ENCODE peak calls at places on chromosomes 1 and 21, in nine cellular contexts. T is uterus, D is ovary, B is GM12891, P is stomach, E is heart left ventricle, I is suprapubic skin, K is transverse colon, W is H54. Q is an unnamed sample.

GRCh38 chr1:56333461-56333860 is 245.9 kb downstream of the PLPP3 start:
- DNase-seq in T (no peak), D (no peak), B (no peak), P (no peak), E (no peak), I (no peak), K (no peak), W (no peak), Q (no peak)

GRCh38 chr1:119687391-119688079 is 24.2 kb upstream of the PHGDH start:
- DNase-seq in T (no peak), D (no peak), B (no peak), P (no peak), E (no peak), I (no peak), K (no peak), W (no peak), Q (no peak)

GRCh38 chr21:45109831-45110492 is 35.6 kb downstream of the ADARB1 start:
- DNase-seq in T (no peak), D (no peak), B (peak; percentile 57), P (no peak), E (no peak), I (no peak), K (peak; percentile 52), W (no peak), Q (no peak)

GRCh38 chr1:67534627-67535065 is 104.4 kb upstream of the SERBP1 start:
- DNase-seq in T (no peak), D (no peak), B (no peak), P (no peak), E (no peak), I (no peak), K (no peak), W (no peak), Q (no peak)

GRCh38 chr1:184861755-184862336 is 107.2 kb upstream of the EDEM3 start:
- DNase-seq in T (no peak), D (no peak), B (no peak), P (peak; percentile 66), E (no peak), I (no peak), K (no peak), W (no peak), Q (no peak)

GRCh38 chr1:27166351-27166802 is 11.5 kb upstream of the SLC9A1 start:
- DNase-seq in T (no peak), D (no peak), B (no peak), P (no peak), E (no peak), I (no peak), K (no peak), W (no peak), Q (no peak)

GRCh38 chr1:202615501-202616354 is 94.5 kb downstream of the SYT2 start:
- DNase-seq in T (no peak), D (no peak), B (peak; percentile 36), P (no peak), E (peak; percentile 66), I (no peak), K (peak; percentile 28), W (no peak), Q (no peak)

GRCh38 chr1:228302086-228302485 is 94.2 kb downstream of the OBSCN start:
- DNase-seq in T (no peak), D (no peak), B (no peak), P (no peak), E (no peak), I (no peak), K (no peak), W (no peak), Q (no peak)

GRCh38 chr1:55478742-55479141 is 263.6 kb upstream of the USP24 start:
- DNase-seq in T (no peak), D (no peak), B (no peak), P (no peak), E (no peak), I (no peak), K (no peak), W (no peak), Q (no peak)

GRCh38 chr1:30525980-30526651 is 197.3 kb downstream of the MATN1 start:
- DNase-seq in T (peak; percentile 18), D (no peak), B (no peak), P (peak; percentile 23), E (no peak), I (peak; percentile 75), K (no peak), W (peak; percentile 85), Q (no peak)

GRCh38 chr1:103948526-103948925 is 198.8 kb downstream of the AMY1C start:
- DNase-seq in T (no peak), D (no peak), B (no peak), P (no peak), E (no peak), I (no peak), K (no peak), W (no peak), Q (no peak)

GRCh38 chr21:43864313-43864805 is 664 bp upstream of the AGPAT3 start:
- DNase-seq in T (no peak), D (peak; percentile 33), B (peak; percentile 39), P (peak; percentile 79), E (peak; percentile 71), I (no peak), K (peak; percentile 76), W (peak; percentile 41), Q (no peak)

GRCh38 chr1:65267291-65268087 is 41.9 kb upstream of the DNAJC6 start:
- DNase-seq in T (no peak), D (no peak), B (no peak), P (no peak), E (no peak), I (no peak), K (no peak), W (no peak), Q (no peak)

GRCh38 chr1:65266501-65266900 is 42.8 kb upstream of the DNAJC6 start:
- DNase-seq in T (no peak), D (no peak), B (no peak), P (no peak), E (no peak), I (no peak), K (no peak), W (no peak), Q (no peak)

GRCh38 chr1:65263286-65263685 is 46.1 kb upstream of the DNAJC6 start:
- DNase-seq in T (no peak), D (no peak), B (no peak), P (no peak), E (no peak), I (no peak), K (no peak), W (no peak), Q (no peak)

GRCh38 chr1:65264197-65264929 is 45.0 kb upstream of the DNAJC6 start:
- DNase-seq in T (no peak), D (no peak), B (no peak), P (no peak), E (no peak), I (no peak), K (no peak), W (peak; percentile 44), Q (no peak)

GRCh38 chr1:65265296-65266271 is 43.8 kb upstream of the DNAJC6 start:
- DNase-seq in T (peak; percentile 31), D (peak; percentile 16), B (peak; percentile 32), P (peak; percentile 53), E (peak; percentile 66), I (no peak), K (peak; percentile 25), W (no peak), Q (no peak)
- TF ChIP-seq POLR2A in T (no peak), D (no peak), B (no peak), P (no peak), E (no peak), I (no peak), K (no peak), W (no peak), Q (no peak)

GRCh38 chr1:63362578-63362977 is 4.8 kb upstream of the ALG6 start:
- DNase-seq in T (no peak), D (no peak), B (no peak), P (no peak), E (no peak), I (no peak), K (no peak), W (no peak), Q (no peak)

GRCh38 chr1:63366915-63367217 is 561 bp upstream of the ALG6 start:
- DNase-seq in T (no peak), D (no peak), B (no peak), P (no peak), E (no peak), I (no peak), K (no peak), W (no peak), Q (no peak)

GRCh38 chr1:63363014-63363413 is 4.4 kb upstream of the ALG6 start:
- DNase-seq in T (no peak), D (no peak), B (no peak), P (no peak), E (no peak), I (no peak), K (no peak), W (no peak), Q (no peak)

GRCh38 chr1:63368131-63368530 is 704 bp downstream of the ALG6 start:
- DNase-seq in T (no peak), D (no peak), B (peak; percentile 15), P (no peak), E (no peak), I (no peak), K (no peak), W (no peak), Q (no peak)

DNA sequence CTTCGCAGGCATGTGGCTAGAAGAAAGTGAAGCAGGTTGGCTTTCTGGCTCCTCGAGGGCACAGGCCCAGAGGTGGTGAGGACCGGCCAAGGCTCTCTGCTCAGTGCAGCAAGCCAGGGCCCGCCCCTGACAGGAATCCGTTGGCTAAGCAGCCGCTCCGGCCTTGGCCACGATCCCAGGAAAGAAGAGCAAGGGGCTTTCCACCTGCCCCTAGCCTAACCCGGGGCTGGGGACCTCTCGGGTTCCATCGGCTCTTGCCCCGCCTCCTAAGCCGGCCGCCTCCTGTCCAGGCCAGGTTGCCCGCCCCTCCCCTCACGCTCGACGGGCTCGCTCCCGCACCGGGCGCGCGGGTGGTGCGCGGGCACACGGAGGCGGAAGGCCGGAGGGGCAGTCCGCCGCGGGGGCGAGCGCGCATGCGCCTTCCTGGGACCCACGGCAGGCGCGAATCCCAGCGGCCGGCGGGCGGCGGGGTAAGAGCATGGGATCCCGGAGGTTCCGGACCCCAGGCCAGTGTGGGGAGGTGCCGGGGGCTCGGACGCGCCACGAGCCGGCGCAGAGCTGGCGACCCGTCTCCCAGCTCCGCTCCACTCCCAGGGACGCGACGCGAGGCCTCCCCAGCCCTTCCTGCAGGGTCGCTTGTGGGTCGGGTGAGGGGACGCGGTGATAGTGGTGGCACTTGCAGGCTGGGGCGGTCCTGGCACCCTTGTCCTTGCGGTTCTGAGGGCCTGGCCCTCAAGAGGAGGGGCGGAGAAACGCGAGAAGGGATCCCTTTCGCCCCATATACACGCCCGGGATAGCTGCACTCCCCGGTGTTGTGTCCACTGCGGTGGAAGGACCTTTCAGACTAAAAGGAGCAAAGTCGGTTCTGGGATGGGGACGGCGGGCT is at the start of gene ALG6:
- DNase-seq in T (peak; percentile 96), D (peak; percentile 93), B (peak; percentile 97), P (peak; percentile 97), E (peak; percentile 97), I (peak; percentile 92), K (peak; percentile 95), W (peak; percentile 95), Q (peak; percentile 88)
- TF ChIP-seq POLR2A in T (peak; percentile 78), D (peak; percentile 50), B (peak; percentile 63), P (no peak), E (no peak), I (no peak), K (peak; percentile 68), W (peak; percentile 89), Q (peak; percentile 59)

GRCh38 chr1:160116277-160117147 is 953 bp downstream of the ATP1A2 start:
- DNase-seq in T (no peak), D (no peak), B (no peak), P (no peak), E (no peak), I (no peak), K (no peak), W (no peak), Q (no peak)
- TF ChIP-seq POLR2A in T (no peak), D (no peak), B (no peak), P (no peak), E (no peak), I (no peak), K (no peak), W (no peak), Q (no peak)

GRCh38 chr1:14294860-14295259 is 303.6 kb upstream of the KAZN start:
- DNase-seq in T (no peak), D (no peak), B (no peak), P (no peak), E (no peak), I (no peak), K (no peak), W (no peak), Q (no peak)
- TF ChIP-seq POLR2A in T (no peak), D (no peak), B (no peak), P (no peak), E (no peak), I (no peak), K (no peak), W (no peak), Q (no peak)

Q was measured in vagina.